ENCODE peak calls at places on chromosome 6, in ten cellular contexts. One of them, this sample, is unnamed.

GRCh38 chr6:43627008-43627825 is 1.8 kb downstream of the GTPBP2 start:
- DNase-seq in NT2/D1: no peak
- DNase-seq in OCI-LY7: no peak
- DNase-seq in GM23338: no peak
- DNase-seq in dorsolateral prefrontal cortex: peak
- DNase-seq in GM23248: peak
- DNase-seq in CD8-positive, alpha-beta memory T cell: no peak
- DNase-seq in left ventricle myocardium inferior: peak
- DNase-seq in SK-N-SH: peak
- DNase-seq in fibroblast of the aortic adventitia: peak
- DNase-seq in this sample: no peak

GRCh38 chr6:166253277-166254229 is 54.6 kb downstream of the PRR18 start:
- DNase-seq in SK-N-SH: peak
- DNase-seq in dorsolateral prefrontal cortex: no peak
- DNase-seq in OCI-LY7: no peak
- DNase-seq in fibroblast of the aortic adventitia: no peak
- DNase-seq in GM23338: peak
- DNase-seq in left ventricle myocardium inferior: peak
- DNase-seq in GM23248: peak
- DNase-seq in NT2/D1: no peak
- DNase-seq in CD8-positive, alpha-beta memory T cell: no peak
- DNase-seq in this sample: peak

GRCh38 chr6:170087946-170088348 is 202.9 kb downstream of the DLL1 start:
- DNase-seq in fibroblast of the aortic adventitia: no peak
- DNase-seq in CD8-positive, alpha-beta memory T cell: peak
- DNase-seq in dorsolateral prefrontal cortex: peak
- DNase-seq in GM23248: no peak
- DNase-seq in OCI-LY7: peak
- DNase-seq in GM23338: no peak
- DNase-seq in NT2/D1: no peak
- DNase-seq in SK-N-SH: no peak
- DNase-seq in left ventricle myocardium inferior: peak
- DNase-seq in this sample: no peak

GRCh38 chr6:122755901-122756300 is 23.6 kb upstream of the FABP7 start:
- DNase-seq in GM23248: no peak
- DNase-seq in left ventricle myocardium inferior: no peak
- DNase-seq in GM23338: peak
- DNase-seq in dorsolateral prefrontal cortex: no peak
- DNase-seq in OCI-LY7: no peak
- DNase-seq in SK-N-SH: no peak
- DNase-seq in fibroblast of the aortic adventitia: no peak
- DNase-seq in CD8-positive, alpha-beta memory T cell: no peak
- DNase-seq in NT2/D1: peak
- DNase-seq in this sample: no peak

GRCh38 chr6:16683524-16684194 is 77.6 kb downstream of the ATXN1 start:
- DNase-seq in left ventricle myocardium inferior: no peak
- DNase-seq in GM23248: peak
- DNase-seq in NT2/D1: no peak
- DNase-seq in OCI-LY7: no peak
- DNase-seq in fibroblast of the aortic adventitia: peak
- DNase-seq in SK-N-SH: no peak
- DNase-seq in GM23338: no peak
- DNase-seq in dorsolateral prefrontal cortex: no peak
- DNase-seq in CD8-positive, alpha-beta memory T cell: no peak
- DNase-seq in this sample: no peak

GRCh38 chr6:140105857-140106256 is 731.4 kb upstream of the CITED2 start:
- DNase-seq in dorsolateral prefrontal cortex: no peak
- DNase-seq in fibroblast of the aortic adventitia: peak
- DNase-seq in OCI-LY7: no peak
- DNase-seq in GM23338: peak
- DNase-seq in NT2/D1: peak
- DNase-seq in left ventricle myocardium inferior: no peak
- DNase-seq in SK-N-SH: peak
- DNase-seq in CD8-positive, alpha-beta memory T cell: no peak
- DNase-seq in GM23248: peak
- DNase-seq in this sample: peak

GRCh38 chr6:139698526-139699182 is 324.2 kb upstream of the CITED2 start:
- DNase-seq in left ventricle myocardium inferior: no peak
- DNase-seq in CD8-positive, alpha-beta memory T cell: no peak
- DNase-seq in NT2/D1: no peak
- DNase-seq in fibroblast of the aortic adventitia: no peak
- DNase-seq in GM23338: no peak
- DNase-seq in SK-N-SH: no peak
- DNase-seq in OCI-LY7: no peak
- DNase-seq in dorsolateral prefrontal cortex: no peak
- DNase-seq in GM23248: peak
- DNase-seq in this sample: no peak

GRCh38 chr6:69816569-69816968 is 19.8 kb upstream of the LMBRD1 start:
- DNase-seq in OCI-LY7: peak
- DNase-seq in dorsolateral prefrontal cortex: no peak
- DNase-seq in GM23338: peak
- DNase-seq in CD8-positive, alpha-beta memory T cell: no peak
- DNase-seq in fibroblast of the aortic adventitia: no peak
- DNase-seq in left ventricle myocardium inferior: no peak
- DNase-seq in GM23248: no peak
- DNase-seq in NT2/D1: no peak
- DNase-seq in SK-N-SH: no peak
- DNase-seq in this sample: no peak

GRCh38 chr6:17984822-17985660 is 2.4 kb downstream of the KIF13A start:
- DNase-seq in CD8-positive, alpha-beta memory T cell: no peak
- DNase-seq in GM23248: peak
- DNase-seq in GM23338: no peak
- DNase-seq in OCI-LY7: no peak
- DNase-seq in fibroblast of the aortic adventitia: peak
- DNase-seq in NT2/D1: no peak
- DNase-seq in dorsolateral prefrontal cortex: no peak
- DNase-seq in SK-N-SH: no peak
- DNase-seq in left ventricle myocardium inferior: no peak
- DNase-seq in this sample: no peak

GRCh38 chr6:3324262-3324942 is 65.7 kb downstream of the PSMG4 start:
- DNase-seq in SK-N-SH: no peak
- DNase-seq in left ventricle myocardium inferior: no peak
- DNase-seq in NT2/D1: no peak
- DNase-seq in fibroblast of the aortic adventitia: peak
- DNase-seq in GM23338: no peak
- DNase-seq in OCI-LY7: no peak
- DNase-seq in GM23248: peak
- DNase-seq in CD8-positive, alpha-beta memory T cell: no peak
- DNase-seq in dorsolateral prefrontal cortex: peak
- DNase-seq in this sample: no peak

GRCh38 chr6:135759831-135760230 is 91.7 kb upstream of the PDE7B start:
- DNase-seq in GM23248: peak
- DNase-seq in SK-N-SH: no peak
- DNase-seq in left ventricle myocardium inferior: no peak
- DNase-seq in dorsolateral prefrontal cortex: no peak
- DNase-seq in OCI-LY7: peak
- DNase-seq in fibroblast of the aortic adventitia: no peak
- DNase-seq in NT2/D1: no peak
- DNase-seq in GM23338: peak
- DNase-seq in CD8-positive, alpha-beta memory T cell: no peak
- DNase-seq in this sample: peak

GRCh38 chr6:151325075-151326050 is 66.0 kb downstream of the ZBTB2 start:
- DNase-seq in GM23248: peak
- DNase-seq in CD8-positive, alpha-beta memory T cell: peak
- DNase-seq in SK-N-SH: peak
- DNase-seq in dorsolateral prefrontal cortex: peak
- DNase-seq in left ventricle myocardium inferior: peak
- DNase-seq in NT2/D1: no peak
- DNase-seq in GM23338: peak
- DNase-seq in fibroblast of the aortic adventitia: peak
- DNase-seq in OCI-LY7: no peak
- DNase-seq in this sample: peak

GRCh38 chr6:56938634-56939294 is 16.1 kb upstream of the BEND6 start:
- DNase-seq in GM23338: no peak
- DNase-seq in OCI-LY7: no peak
- DNase-seq in dorsolateral prefrontal cortex: no peak
- DNase-seq in fibroblast of the aortic adventitia: peak
- DNase-seq in left ventricle myocardium inferior: no peak
- DNase-seq in CD8-positive, alpha-beta memory T cell: no peak
- DNase-seq in NT2/D1: no peak
- DNase-seq in SK-N-SH: no peak
- DNase-seq in GM23248: peak
- DNase-seq in this sample: no peak

GRCh38 chr6:117548797-117549301 is 53.5 kb downstream of the GOPC start:
- DNase-seq in GM23248: peak
- DNase-seq in CD8-positive, alpha-beta memory T cell: peak
- DNase-seq in OCI-LY7: no peak
- DNase-seq in fibroblast of the aortic adventitia: peak
- DNase-seq in NT2/D1: no peak
- DNase-seq in left ventricle myocardium inferior: no peak
- DNase-seq in SK-N-SH: no peak
- DNase-seq in dorsolateral prefrontal cortex: no peak
- DNase-seq in GM23338: peak
- DNase-seq in this sample: no peak

GRCh38 chr6:142925575-142926110 is 19.3 kb downstream of the HIVEP2 start:
- DNase-seq in GM23248: peak
- DNase-seq in dorsolateral prefrontal cortex: no peak
- DNase-seq in SK-N-SH: no peak
- DNase-seq in GM23338: no peak
- DNase-seq in NT2/D1: no peak
- DNase-seq in left ventricle myocardium inferior: no peak
- DNase-seq in fibroblast of the aortic adventitia: peak
- DNase-seq in OCI-LY7: no peak
- DNase-seq in CD8-positive, alpha-beta memory T cell: no peak
- DNase-seq in this sample: no peak
- H3K4me3 ChIP-seq in GM23248: no peak
- H3K4me3 ChIP-seq in dorsolateral prefrontal cortex: no peak
- H3K4me3 ChIP-seq in SK-N-SH: no peak
- H3K4me3 ChIP-seq in GM23338: no peak
- H3K4me3 ChIP-seq in NT2/D1: no peak
- H3K4me3 ChIP-seq in left ventricle myocardium inferior: no peak
- H3K4me3 ChIP-seq in fibroblast of the aortic adventitia: no peak
- H3K4me3 ChIP-seq in OCI-LY7: no peak
- H3K4me3 ChIP-seq in CD8-positive, alpha-beta memory T cell: no peak
- H3K4me3 ChIP-seq in this sample: no peak

GRCh38 chr6:25041676-25042598 is 106.2 kb upstream of the RIPOR2 start:
- DNase-seq in fibroblast of the aortic adventitia: no peak
- DNase-seq in GM23338: peak
- DNase-seq in GM23248: no peak
- DNase-seq in NT2/D1: no peak
- DNase-seq in SK-N-SH: no peak
- DNase-seq in left ventricle myocardium inferior: no peak
- DNase-seq in CD8-positive, alpha-beta memory T cell: peak
- DNase-seq in dorsolateral prefrontal cortex: no peak
- DNase-seq in OCI-LY7: peak
- DNase-seq in this sample: no peak
- H3K4me3 ChIP-seq in fibroblast of the aortic adventitia: no peak
- H3K4me3 ChIP-seq in GM23338: no peak
- H3K4me3 ChIP-seq in GM23248: no peak
- H3K4me3 ChIP-seq in NT2/D1: no peak
- H3K4me3 ChIP-seq in SK-N-SH: no peak
- H3K4me3 ChIP-seq in left ventricle myocardium inferior: no peak
- H3K4me3 ChIP-seq in CD8-positive, alpha-beta memory T cell: peak
- H3K4me3 ChIP-seq in dorsolateral prefrontal cortex: no peak
- H3K4me3 ChIP-seq in OCI-LY7: peak
- H3K4me3 ChIP-seq in this sample: no peak

GRCh38 chr6:105981002-105981887 is 104.9 kb upstream of the PRDM1 start:
- DNase-seq in NT2/D1: no peak
- DNase-seq in left ventricle myocardium inferior: peak
- DNase-seq in OCI-LY7: no peak
- DNase-seq in fibroblast of the aortic adventitia: no peak
- DNase-seq in SK-N-SH: peak
- DNase-seq in CD8-positive, alpha-beta memory T cell: peak
- DNase-seq in dorsolateral prefrontal cortex: no peak
- DNase-seq in GM23248: peak
- DNase-seq in GM23338: peak
- DNase-seq in this sample: peak
- H3K4me3 ChIP-seq in NT2/D1: peak
- H3K4me3 ChIP-seq in left ventricle myocardium inferior: peak
- H3K4me3 ChIP-seq in OCI-LY7: no peak
- H3K4me3 ChIP-seq in fibroblast of the aortic adventitia: peak
- H3K4me3 ChIP-seq in SK-N-SH: no peak
- H3K4me3 ChIP-seq in CD8-positive, alpha-beta memory T cell: peak
- H3K4me3 ChIP-seq in dorsolateral prefrontal cortex: peak
- H3K4me3 ChIP-seq in GM23248: peak
- H3K4me3 ChIP-seq in GM23338: peak
- H3K4me3 ChIP-seq in this sample: peak

GRCh38 chr6:33160728-33161323 is 31.4 kb downstream of the COL11A2 start:
- DNase-seq in GM23338: peak
- DNase-seq in NT2/D1: no peak
- DNase-seq in dorsolateral prefrontal cortex: no peak
- DNase-seq in CD8-positive, alpha-beta memory T cell: no peak
- DNase-seq in GM23248: peak
- DNase-seq in SK-N-SH: peak
- DNase-seq in OCI-LY7: no peak
- DNase-seq in left ventricle myocardium inferior: no peak
- DNase-seq in fibroblast of the aortic adventitia: peak
- DNase-seq in this sample: peak
- H3K4me3 ChIP-seq in GM23338: peak
- H3K4me3 ChIP-seq in NT2/D1: no peak
- H3K4me3 ChIP-seq in dorsolateral prefrontal cortex: peak
- H3K4me3 ChIP-seq in CD8-positive, alpha-beta memory T cell: no peak
- H3K4me3 ChIP-seq in GM23248: peak
- H3K4me3 ChIP-seq in SK-N-SH: no peak
- H3K4me3 ChIP-seq in OCI-LY7: no peak
- H3K4me3 ChIP-seq in left ventricle myocardium inferior: peak
- H3K4me3 ChIP-seq in fibroblast of the aortic adventitia: no peak
- H3K4me3 ChIP-seq in this sample: no peak

GRCh38 chr6:85537055-85537494 is 56.6 kb downstream of the SNX14 start:
- DNase-seq in SK-N-SH: peak
- DNase-seq in fibroblast of the aortic adventitia: peak
- DNase-seq in left ventricle myocardium inferior: no peak
- DNase-seq in dorsolateral prefrontal cortex: no peak
- DNase-seq in GM23248: peak
- DNase-seq in CD8-positive, alpha-beta memory T cell: no peak
- DNase-seq in GM23338: no peak
- DNase-seq in NT2/D1: no peak
- DNase-seq in OCI-LY7: peak
- DNase-seq in this sample: no peak
- H3K4me3 ChIP-seq in SK-N-SH: no peak
- H3K4me3 ChIP-seq in fibroblast of the aortic adventitia: no peak
- H3K4me3 ChIP-seq in left ventricle myocardium inferior: no peak
- H3K4me3 ChIP-seq in dorsolateral prefrontal cortex: no peak
- H3K4me3 ChIP-seq in GM23248: no peak
- H3K4me3 ChIP-seq in CD8-positive, alpha-beta memory T cell: no peak
- H3K4me3 ChIP-seq in GM23338: no peak
- H3K4me3 ChIP-seq in NT2/D1: no peak
- H3K4me3 ChIP-seq in OCI-LY7: no peak
- H3K4me3 ChIP-seq in this sample: no peak

GRCh38 chr6:32110632-32111031 is 1.5 kb upstream of the TNXB start:
- DNase-seq in NT2/D1: no peak
- DNase-seq in GM23338: no peak
- DNase-seq in left ventricle myocardium inferior: peak
- DNase-seq in OCI-LY7: no peak
- DNase-seq in dorsolateral prefrontal cortex: no peak
- DNase-seq in CD8-positive, alpha-beta memory T cell: no peak
- DNase-seq in fibroblast of the aortic adventitia: no peak
- DNase-seq in GM23248: peak
- DNase-seq in SK-N-SH: no peak
- DNase-seq in this sample: no peak
- H3K4me3 ChIP-seq in NT2/D1: no peak
- H3K4me3 ChIP-seq in GM23338: no peak
- H3K4me3 ChIP-seq in left ventricle myocardium inferior: peak
- H3K4me3 ChIP-seq in OCI-LY7: no peak
- H3K4me3 ChIP-seq in dorsolateral prefrontal cortex: no peak
- H3K4me3 ChIP-seq in CD8-positive, alpha-beta memory T cell: no peak
- H3K4me3 ChIP-seq in fibroblast of the aortic adventitia: no peak
- H3K4me3 ChIP-seq in GM23248: no peak
- H3K4me3 ChIP-seq in SK-N-SH: no peak
- H3K4me3 ChIP-seq in this sample: no peak